ENCODE peak calls at places on chromosomes 11 and 22, in nine cellular contexts. U, A, D, V, J, I, L, P and W are unnamed samples.

GRCh38 chr11:112320668-112321067 is 60.0 kb upstream of the PLET1 start:
- DNase-seq in U (peak; percentile 84), A (no peak), D (peak; percentile 63), V (no peak), J (no peak), I (peak; percentile 84), L (no peak), P (no peak), W (no peak)

GRCh38 chr11:1116666-1117390 is 40.9 kb upstream of the MUC5AC start:
- DNase-seq in U (peak; percentile 19), A (no peak), D (no peak), V (no peak), J (no peak), I (no peak), L (no peak), P (no peak), W (no peak)

GRCh38 chr11:71307811-71308645 is 55.7 kb upstream of the SHANK2 start:
- DNase-seq in U (no peak), A (no peak), D (no peak), V (no peak), J (no peak), I (no peak), L (no peak), P (no peak), W (no peak)

GRCh38 chr11:33747969-33748368 is 11.7 kb upstream of the CD59 start:
- DNase-seq in U (no peak), A (no peak), D (no peak), V (no peak), J (no peak), I (no peak), L (no peak), P (no peak), W (no peak)

GRCh38 chr11:14095882-14096281 is 133.4 kb downstream of the SPON1 start:
- DNase-seq in U (no peak), A (no peak), D (no peak), V (no peak), J (no peak), I (peak; percentile 18), L (no peak), P (no peak), W (no peak)

GRCh38 chr11:19345848-19346681 is 105.3 kb upstream of the E2F8 start:
- DNase-seq in U (peak; percentile 48), A (peak; percentile 31), D (peak; percentile 6), V (no peak), J (peak; percentile 61), I (no peak), L (no peak), P (no peak), W (no peak)

GRCh38 chr22:27327981-27328721 is 473.4 kb downstream of the MN1 start:
- DNase-seq in U (no peak), A (no peak), D (no peak), V (no peak), J (no peak), I (no peak), L (no peak), P (no peak), W (no peak)

GRCh38 chr11:123305601-123306000 is 110.6 kb upstream of the CLMP start:
- DNase-seq in U (no peak), A (no peak), D (no peak), V (no peak), J (no peak), I (no peak), L (no peak), P (no peak), W (no peak)

GRCh38 chr11:62839050-62840015 is at the start of gene WDR74:
- DNase-seq in U (peak; percentile 95), A (peak; percentile 95), D (peak; percentile 96), V (peak; percentile 76), J (peak; percentile 93), I (peak; percentile 91), L (peak; percentile 94), P (peak; percentile 96), W (peak; percentile 82)

GRCh38 chr22:26798433-26799065 is 141.2 kb downstream of the MIAT start:
- DNase-seq in U (no peak), A (no peak), D (no peak), V (no peak), J (no peak), I (no peak), L (no peak), P (no peak), W (no peak)

GRCh38 chr11:70032470-70032795 is 45.7 kb upstream of the ANO1 start:
- DNase-seq in U (no peak), A (no peak), D (no peak), V (no peak), J (no peak), I (no peak), L (no peak), P (no peak), W (no peak)